ENCODE peak calls at places on chromosomes 13 and 19, in nine cellular contexts. One of them, this sample, is unnamed. For H3K9me3 and H3K4me1, the result is how much of the 10 kb centered on the place peaks cover.

GRCh38 chr19:1214862-1215731 is 9.5 kb downstream of the STK11 start:
- DNase-seq in ovary: peak
- DNase-seq in tibial artery: peak
- DNase-seq in mammary epithelial cell: no peak
- DNase-seq in body of pancreas: peak
- DNase-seq in psoas muscle: peak
- DNase-seq in breast epithelium: no peak
- DNase-seq in IMR-90: no peak
- DNase-seq in cardiac muscle cell: no peak
- DNase-seq in this sample: no peak

GRCh38 chr19:51448011-51448744 is 10.1 kb downstream of the SIGLEC8 start:
- DNase-seq in ovary: no peak
- DNase-seq in tibial artery: no peak
- DNase-seq in mammary epithelial cell: no peak
- DNase-seq in body of pancreas: no peak
- DNase-seq in psoas muscle: no peak
- DNase-seq in breast epithelium: no peak
- DNase-seq in IMR-90: no peak
- DNase-seq in cardiac muscle cell: no peak
- DNase-seq in this sample: no peak

GRCh38 chr19:34273121-34273845 is 18.9 kb downstream of the GARRE1 start:
- DNase-seq in ovary: no peak
- DNase-seq in tibial artery: no peak
- DNase-seq in mammary epithelial cell: no peak
- DNase-seq in body of pancreas: no peak
- DNase-seq in psoas muscle: no peak
- DNase-seq in breast epithelium: no peak
- DNase-seq in IMR-90: no peak
- DNase-seq in cardiac muscle cell: no peak
- DNase-seq in this sample: no peak

GRCh38 chr19:383922-384800 is 24.8 kb downstream of the C2CD4C start:
- DNase-seq in ovary: no peak
- DNase-seq in tibial artery: no peak
- DNase-seq in mammary epithelial cell: no peak
- DNase-seq in body of pancreas: peak
- DNase-seq in psoas muscle: no peak
- DNase-seq in breast epithelium: peak
- DNase-seq in IMR-90: no peak
- DNase-seq in cardiac muscle cell: peak
- DNase-seq in this sample: no peak

GRCh38 chr13:24341439-24341838 is 32.1 kb downstream of the C1QTNF9 start:
- DNase-seq in ovary: no peak
- DNase-seq in tibial artery: no peak
- DNase-seq in mammary epithelial cell: peak
- DNase-seq in body of pancreas: no peak
- DNase-seq in psoas muscle: no peak
- DNase-seq in breast epithelium: no peak
- DNase-seq in IMR-90: peak
- DNase-seq in cardiac muscle cell: no peak
- DNase-seq in this sample: no peak

GRCh38 chr13:111304041-111304544 is 16.3 kb upstream of the TEX29 start:
- DNase-seq in ovary: no peak
- DNase-seq in tibial artery: no peak
- DNase-seq in mammary epithelial cell: no peak
- DNase-seq in body of pancreas: no peak
- DNase-seq in psoas muscle: no peak
- DNase-seq in breast epithelium: no peak
- DNase-seq in IMR-90: no peak
- DNase-seq in cardiac muscle cell: no peak
- DNase-seq in this sample: no peak

GRCh38 chr13:111424134-111424533 is 103.7 kb downstream of the TEX29 start:
- DNase-seq in ovary: no peak
- DNase-seq in tibial artery: no peak
- DNase-seq in mammary epithelial cell: no peak
- DNase-seq in body of pancreas: no peak
- DNase-seq in psoas muscle: no peak
- DNase-seq in breast epithelium: no peak
- DNase-seq in IMR-90: no peak
- DNase-seq in cardiac muscle cell: no peak
- DNase-seq in this sample: no peak

GRCh38 chr13:71290963-71291937 is 575.8 kb downstream of the DACH1 start:
- DNase-seq in ovary: no peak
- DNase-seq in tibial artery: no peak
- DNase-seq in mammary epithelial cell: peak
- DNase-seq in body of pancreas: peak
- DNase-seq in psoas muscle: no peak
- DNase-seq in breast epithelium: no peak
- DNase-seq in IMR-90: peak
- DNase-seq in cardiac muscle cell: no peak
- DNase-seq in this sample: peak

GRCh38 chr13:78736142-78736541 is 77.2 kb upstream of the OBI1 start:
- DNase-seq in ovary: no peak
- DNase-seq in tibial artery: no peak
- DNase-seq in mammary epithelial cell: peak
- DNase-seq in body of pancreas: no peak
- DNase-seq in psoas muscle: no peak
- DNase-seq in breast epithelium: no peak
- DNase-seq in IMR-90: no peak
- DNase-seq in cardiac muscle cell: no peak
- DNase-seq in this sample: no peak

GRCh38 chr19:55451522-55452380 is 8.7 kb upstream of the SHISA7 start:
- DNase-seq in ovary: no peak
- DNase-seq in tibial artery: no peak
- DNase-seq in mammary epithelial cell: no peak
- DNase-seq in body of pancreas: no peak
- DNase-seq in psoas muscle: no peak
- DNase-seq in breast epithelium: no peak
- DNase-seq in IMR-90: no peak
- DNase-seq in cardiac muscle cell: no peak
- DNase-seq in this sample: no peak

GRCh38 chr13:54387607-54388006 is 1359.0 kb downstream of the OLFM4 start:
- DNase-seq in ovary: no peak
- DNase-seq in tibial artery: no peak
- DNase-seq in mammary epithelial cell: no peak
- DNase-seq in body of pancreas: no peak
- DNase-seq in psoas muscle: no peak
- DNase-seq in breast epithelium: no peak
- DNase-seq in IMR-90: no peak
- DNase-seq in cardiac muscle cell: no peak
- DNase-seq in this sample: no peak

GRCh38 chr19:51368366-51369282 is at the start of gene CLDND2:
- DNase-seq in ovary: peak
- DNase-seq in tibial artery: no peak
- DNase-seq in mammary epithelial cell: no peak
- DNase-seq in body of pancreas: no peak
- DNase-seq in psoas muscle: no peak
- DNase-seq in breast epithelium: no peak
- DNase-seq in IMR-90: no peak
- DNase-seq in cardiac muscle cell: no peak
- DNase-seq in this sample: no peak

GRCh38 chr19:39430675-39431593 is 4.8 kb downstream of the RPS16 start:
- DNase-seq in ovary: no peak
- DNase-seq in tibial artery: peak
- DNase-seq in mammary epithelial cell: peak
- DNase-seq in body of pancreas: no peak
- DNase-seq in psoas muscle: no peak
- DNase-seq in breast epithelium: no peak
- DNase-seq in IMR-90: peak
- DNase-seq in cardiac muscle cell: no peak
- DNase-seq in this sample: no peak

GRCh38 chr13:100275746-100276145 is 186.9 kb downstream of the PCCA start:
- DNase-seq in ovary: no peak
- DNase-seq in tibial artery: no peak
- DNase-seq in mammary epithelial cell: peak
- DNase-seq in body of pancreas: no peak
- DNase-seq in psoas muscle: no peak
- DNase-seq in breast epithelium: no peak
- DNase-seq in IMR-90: no peak
- DNase-seq in cardiac muscle cell: no peak
- DNase-seq in this sample: no peak

GRCh38 chr19:18644144-18645034 is 7.6 kb downstream of the KLHL26 start:
- DNase-seq in ovary: no peak
- DNase-seq in tibial artery: no peak
- DNase-seq in mammary epithelial cell: peak
- DNase-seq in body of pancreas: no peak
- DNase-seq in psoas muscle: no peak
- DNase-seq in breast epithelium: peak
- DNase-seq in IMR-90: no peak
- DNase-seq in cardiac muscle cell: no peak
- DNase-seq in this sample: no peak

DNA sequence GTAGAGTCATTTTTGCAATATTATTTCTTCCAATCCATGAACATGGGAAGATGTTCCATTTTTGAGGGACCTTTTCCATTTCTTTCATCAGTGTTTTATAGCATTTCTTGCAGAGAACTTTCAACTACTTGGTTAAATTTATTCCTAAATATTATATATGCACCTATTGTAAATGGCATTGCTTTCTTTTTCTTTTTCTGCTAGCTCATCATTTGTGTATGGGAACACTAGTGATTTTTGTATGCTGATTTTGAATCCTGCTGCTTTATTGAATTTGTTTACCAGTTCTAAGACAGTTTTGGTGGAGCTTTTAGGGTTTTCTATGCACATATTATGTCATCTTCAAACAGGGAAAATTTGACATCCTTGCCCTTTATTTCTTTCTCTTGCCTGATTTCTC is 7.2 kb upstream of the CYP4F2 start:
- DNase-seq in ovary: no peak
- DNase-seq in tibial artery: no peak
- DNase-seq in mammary epithelial cell: no peak
- DNase-seq in body of pancreas: no peak
- DNase-seq in psoas muscle: no peak
- DNase-seq in breast epithelium: no peak
- DNase-seq in IMR-90: no peak
- DNase-seq in cardiac muscle cell: no peak
- DNase-seq in this sample: no peak
- H3K9me3 ChIP-seq in ovary: under half
- H3K9me3 ChIP-seq in tibial artery: under half
- H3K9me3 ChIP-seq in mammary epithelial cell: under half
- H3K9me3 ChIP-seq in body of pancreas: under half
- H3K9me3 ChIP-seq in psoas muscle: under half
- H3K9me3 ChIP-seq in breast epithelium: under half
- H3K9me3 ChIP-seq in IMR-90: under half
- H3K9me3 ChIP-seq in cardiac muscle cell: under half
- H3K9me3 ChIP-seq in this sample: under half

GRCh38 chr19:11337080-11337479 is 2.4 kb downstream of the RAB3D start:
- DNase-seq in ovary: no peak
- DNase-seq in tibial artery: no peak
- DNase-seq in mammary epithelial cell: no peak
- DNase-seq in body of pancreas: no peak
- DNase-seq in psoas muscle: no peak
- DNase-seq in breast epithelium: no peak
- DNase-seq in IMR-90: no peak
- DNase-seq in cardiac muscle cell: no peak
- DNase-seq in this sample: peak
- H3K4me1 ChIP-seq in ovary: under half
- H3K4me1 ChIP-seq in tibial artery: under half
- H3K4me1 ChIP-seq in mammary epithelial cell: under half
- H3K4me1 ChIP-seq in body of pancreas: under half
- H3K4me1 ChIP-seq in psoas muscle: under half
- H3K4me1 ChIP-seq in breast epithelium: under half
- H3K4me1 ChIP-seq in IMR-90: under half
- H3K4me1 ChIP-seq in cardiac muscle cell: under half
- H3K4me1 ChIP-seq in this sample: under half

GRCh38 chr13:108272333-108272732 is 2.8 kb downstream of the TNFSF13B start:
- DNase-seq in ovary: no peak
- DNase-seq in tibial artery: no peak
- DNase-seq in mammary epithelial cell: no peak
- DNase-seq in body of pancreas: no peak
- DNase-seq in psoas muscle: no peak
- DNase-seq in breast epithelium: no peak
- DNase-seq in IMR-90: peak
- DNase-seq in cardiac muscle cell: no peak
- DNase-seq in this sample: no peak

GRCh38 chr13:108268713-108269112 is 805 bp upstream of the TNFSF13B start:
- DNase-seq in ovary: no peak
- DNase-seq in tibial artery: no peak
- DNase-seq in mammary epithelial cell: no peak
- DNase-seq in body of pancreas: no peak
- DNase-seq in psoas muscle: no peak
- DNase-seq in breast epithelium: no peak
- DNase-seq in IMR-90: no peak
- DNase-seq in cardiac muscle cell: no peak
- DNase-seq in this sample: no peak

GRCh38 chr13:108269601-108270328 is at the start of gene TNFSF13B:
- DNase-seq in ovary: peak
- DNase-seq in tibial artery: peak
- DNase-seq in mammary epithelial cell: peak
- DNase-seq in body of pancreas: peak
- DNase-seq in psoas muscle: peak
- DNase-seq in breast epithelium: no peak
- DNase-seq in IMR-90: peak
- DNase-seq in cardiac muscle cell: peak
- DNase-seq in this sample: peak

GRCh38 chr13:108267338-108267737 is 2.2 kb upstream of the TNFSF13B start:
- DNase-seq in ovary: no peak
- DNase-seq in tibial artery: no peak
- DNase-seq in mammary epithelial cell: no peak
- DNase-seq in body of pancreas: no peak
- DNase-seq in psoas muscle: no peak
- DNase-seq in breast epithelium: no peak
- DNase-seq in IMR-90: no peak
- DNase-seq in cardiac muscle cell: no peak
- DNase-seq in this sample: no peak

DNA sequence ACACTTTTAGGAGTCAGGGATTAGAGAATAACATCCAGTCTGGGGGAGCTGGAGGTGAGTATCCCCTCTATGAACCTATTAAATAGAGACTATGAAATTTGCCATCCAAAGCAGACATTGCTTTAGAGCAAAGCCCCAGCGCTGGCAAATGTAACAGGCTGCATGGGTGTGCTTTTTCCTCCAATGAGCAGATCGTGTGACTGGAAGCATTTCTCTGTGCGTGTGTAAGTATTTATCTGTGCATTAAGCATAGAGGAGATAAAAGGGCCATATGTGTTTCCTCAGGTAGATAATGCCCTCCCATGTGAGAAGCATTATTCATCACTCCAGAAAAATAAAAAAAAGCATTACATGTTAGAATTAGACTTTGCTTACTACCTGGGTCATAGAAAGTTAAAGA is 924 bp downstream of the TNFSF13B start:
- DNase-seq in ovary: no peak
- DNase-seq in tibial artery: no peak
- DNase-seq in mammary epithelial cell: no peak
- DNase-seq in body of pancreas: no peak
- DNase-seq in psoas muscle: no peak
- DNase-seq in breast epithelium: no peak
- DNase-seq in IMR-90: no peak
- DNase-seq in cardiac muscle cell: peak
- DNase-seq in this sample: no peak
- H3K9me3 ChIP-seq in ovary: under half
- H3K9me3 ChIP-seq in tibial artery: under half
- H3K9me3 ChIP-seq in mammary epithelial cell: under half
- H3K9me3 ChIP-seq in body of pancreas: under half
- H3K9me3 ChIP-seq in psoas muscle: under half
- H3K9me3 ChIP-seq in breast epithelium: under half
- H3K9me3 ChIP-seq in IMR-90: under half
- H3K9me3 ChIP-seq in cardiac muscle cell: under half
- H3K9me3 ChIP-seq in this sample: under half

DNA sequence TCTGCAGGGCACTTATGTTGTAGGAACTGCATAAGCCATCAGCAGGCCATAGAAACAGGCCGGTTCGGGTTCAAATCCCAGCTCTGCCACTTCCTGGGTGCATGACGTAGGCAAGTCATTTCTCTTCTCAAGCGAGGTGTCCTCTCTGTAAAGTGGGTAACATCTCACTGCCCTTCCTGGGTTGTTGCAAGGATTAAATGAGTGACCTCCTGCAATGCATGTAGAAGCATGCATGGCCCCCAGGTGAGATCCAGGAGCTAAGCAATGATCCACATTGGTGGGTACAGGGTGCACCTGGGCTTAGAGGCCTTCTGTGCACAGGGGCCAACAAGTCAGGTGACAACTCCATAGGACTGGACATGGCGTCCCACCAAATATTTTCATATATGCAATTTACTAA is 13.8 kb downstream of the PHLDB3 start:
- DNase-seq in ovary: no peak
- DNase-seq in tibial artery: no peak
- DNase-seq in mammary epithelial cell: no peak
- DNase-seq in body of pancreas: no peak
- DNase-seq in psoas muscle: no peak
- DNase-seq in breast epithelium: no peak
- DNase-seq in IMR-90: no peak
- DNase-seq in cardiac muscle cell: no peak
- DNase-seq in this sample: no peak
- H3K4me1 ChIP-seq in ovary: under half
- H3K4me1 ChIP-seq in tibial artery: under half
- H3K4me1 ChIP-seq in mammary epithelial cell: under half
- H3K4me1 ChIP-seq in body of pancreas: under half
- H3K4me1 ChIP-seq in psoas muscle: under half
- H3K4me1 ChIP-seq in breast epithelium: under half
- H3K4me1 ChIP-seq in IMR-90: under half
- H3K4me1 ChIP-seq in cardiac muscle cell: under half
- H3K4me1 ChIP-seq in this sample: under half

This sample was measured in mucosa of descending colon.